ENCODE peak calls at places on chromosomes 12 and 14, in seven cellular contexts. Z is lower lobe of right lung, Q is mucosa of descending colon, D is coronary artery, V is transverse colon, Y is cardiac muscle cell, X is fibroblast of lung. R is an unnamed sample.

GRCh38 chr14:34926552-34926951 is 51.4 kb upstream of the BAZ1A start:
- DNase-seq in Y (peak; percentile 59), X (peak; percentile 67), Q (no peak), Z (no peak), V (no peak), D (no peak), R (no peak)

GRCh38 chr12:46956451-46957035 is 122.9 kb upstream of the PCED1B start:
- DNase-seq in V (no peak), X (no peak), Q (no peak), Y (no peak), Z (no peak), D (no peak), R (no peak)

GRCh38 chr14:103820382-103820781 is 27.0 kb downstream of the PPP1R13B start:
- DNase-seq in X (no peak), Q (no peak), Y (no peak), D (no peak), V (no peak), Z (no peak), R (no peak)

GRCh38 chr12:64522807-64523206 is 70.9 kb downstream of the TBK1 start:
- DNase-seq in D (no peak), V (no peak), Q (no peak), X (peak; percentile 47), Z (no peak), Y (peak; percentile 11), R (no peak)

GRCh38 chr12:68358532-68359485 is 26.6 kb upstream of the MDM1 start:
- DNase-seq in Q (no peak), Z (no peak), D (no peak), X (peak; percentile 73), V (peak; percentile 71), Y (peak; percentile 88), R (peak; percentile 58)

GRCh38 chr14:73289308-73289707 is 52.0 kb downstream of the PAPLN start:
- DNase-seq in V (no peak), D (no peak), Z (no peak), Q (no peak), X (no peak), Y (no peak), R (no peak)

GRCh38 chr12:46258129-46258528 is 10.7 kb downstream of the SLC38A1 start:
- DNase-seq in X (no peak), Z (no peak), D (no peak), V (no peak), Y (no peak), Q (no peak), R (no peak)

GRCh38 chr14:60649815-60650381 is 621 bp upstream of the SIX1 start:
- DNase-seq in X (no peak), Y (no peak), Z (no peak), D (no peak), V (no peak), Q (no peak), R (no peak)

GRCh38 chr12:109928058-109928656 is 28.1 kb downstream of the TCHP start:
- DNase-seq in Y (no peak), Z (no peak), D (no peak), V (no peak), Q (no peak), X (no peak), R (no peak)

GRCh38 chr12:120994059-120994458 is 15.7 kb downstream of the HNF1A start:
- DNase-seq in X (no peak), Z (peak; percentile 25), D (no peak), V (no peak), Y (no peak), Q (no peak), R (no peak)

GRCh38 chr12:120993496-120993895 is 15.2 kb downstream of the HNF1A start:
- DNase-seq in Q (no peak), X (no peak), V (no peak), Z (peak; percentile 12), D (no peak), Y (no peak), R (no peak)

GRCh38 chr12:120992989-120993388 is 14.6 kb downstream of the HNF1A start:
- DNase-seq in Z (no peak), D (no peak), V (no peak), Y (no peak), X (no peak), Q (no peak), R (no peak)

GRCh38 chr12:120990487-120991055 is 12.2 kb downstream of the HNF1A start:
- DNase-seq in X (no peak), Q (no peak), V (no peak), D (no peak), Z (no peak), Y (no peak), R (no peak)

DNA sequence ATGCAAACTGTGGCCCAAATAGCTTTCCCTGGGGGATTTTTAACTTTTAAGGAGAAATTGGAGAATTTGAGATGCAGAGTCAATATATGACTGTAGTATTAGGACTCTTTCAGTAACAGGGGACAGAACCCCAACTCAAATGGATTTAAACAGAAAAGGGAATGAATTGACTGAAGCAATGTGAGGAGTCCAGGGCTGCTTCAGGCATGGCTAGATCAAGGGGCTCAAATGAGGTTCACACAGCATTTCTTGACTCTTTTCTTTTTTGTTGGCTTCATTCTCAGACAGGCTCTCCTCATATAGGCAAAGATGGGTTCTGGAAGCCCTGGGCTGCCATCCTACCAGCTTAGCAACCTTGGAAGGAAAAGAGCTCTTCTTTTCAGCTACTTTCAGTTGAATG is 13.6 kb downstream of the HNF1A start:
- DNase-seq in Q (no peak), Z (no peak), X (no peak), V (no peak), Y (no peak), D (no peak), R (no peak)
- H3K4me3 ChIP-seq in Q (no peak overlapping the region), Z (no peak overlapping the region), X (no peak overlapping the region), V (no peak overlapping the region), Y (no peak overlapping the region), D (no peak overlapping the region), R (no peak overlapping the region)

DNA sequence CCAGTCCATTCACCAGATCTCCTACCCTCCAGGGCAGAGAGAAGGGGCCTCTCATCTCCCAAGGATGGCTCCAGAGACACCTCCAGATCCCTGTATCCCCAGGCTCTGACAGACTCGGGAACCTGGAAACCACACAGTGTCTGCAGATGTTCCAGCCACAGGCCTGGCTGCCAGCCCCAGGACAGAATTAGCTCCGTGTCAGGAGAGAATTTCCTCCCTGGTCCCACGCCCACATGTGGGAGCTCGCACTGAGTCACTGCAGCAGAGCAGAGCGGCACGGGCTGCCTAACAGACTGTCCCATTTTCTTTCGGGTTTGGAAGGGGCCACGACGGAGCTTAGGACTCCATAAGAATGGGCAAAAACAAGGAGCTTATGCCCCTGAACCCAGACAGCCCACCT is 33.6 kb downstream of the CMKLR1 start:
- DNase-seq in X (peak; percentile 88), D (peak; percentile 96), Z (peak; percentile 83), V (peak; percentile 68), Y (peak; percentile 86), Q (peak; percentile 75), R (peak; percentile 94)
- H3K4me3 ChIP-seq in X (no peak overlapping the region), D (peak overlapping the region; percentile 59), Z (peak overlapping the region; percentile 21), V (no peak overlapping the region), Y (no peak overlapping the region), Q (no peak overlapping the region), R (no peak overlapping the region)

GRCh38 chr14:61761959-61762786 is at the start of gene SNAPC1:
- DNase-seq in V (peak; percentile 97), D (peak; percentile 95), Q (peak; percentile 98), Y (peak; percentile 99), Z (peak; percentile 98), X (peak; percentile 94), R (peak; percentile 98)

GRCh38 chr14:61764342-61765122 is 2.3 kb downstream of the SNAPC1 start:
- DNase-seq in Z (no peak), Q (no peak), V (no peak), X (no peak), D (no peak), Y (no peak), R (no peak)

GRCh38 chr14:61766136-61766535 is 3.9 kb downstream of the SNAPC1 start:
- DNase-seq in X (peak; percentile 44), Q (no peak), Z (no peak), V (no peak), Y (no peak), D (no peak), R (no peak)

GRCh38 chr14:61768240-61768639 is 6.0 kb downstream of the SNAPC1 start:
- DNase-seq in X (no peak), Z (no peak), Q (no peak), V (no peak), D (no peak), Y (peak; percentile 15), R (no peak)

DNA sequence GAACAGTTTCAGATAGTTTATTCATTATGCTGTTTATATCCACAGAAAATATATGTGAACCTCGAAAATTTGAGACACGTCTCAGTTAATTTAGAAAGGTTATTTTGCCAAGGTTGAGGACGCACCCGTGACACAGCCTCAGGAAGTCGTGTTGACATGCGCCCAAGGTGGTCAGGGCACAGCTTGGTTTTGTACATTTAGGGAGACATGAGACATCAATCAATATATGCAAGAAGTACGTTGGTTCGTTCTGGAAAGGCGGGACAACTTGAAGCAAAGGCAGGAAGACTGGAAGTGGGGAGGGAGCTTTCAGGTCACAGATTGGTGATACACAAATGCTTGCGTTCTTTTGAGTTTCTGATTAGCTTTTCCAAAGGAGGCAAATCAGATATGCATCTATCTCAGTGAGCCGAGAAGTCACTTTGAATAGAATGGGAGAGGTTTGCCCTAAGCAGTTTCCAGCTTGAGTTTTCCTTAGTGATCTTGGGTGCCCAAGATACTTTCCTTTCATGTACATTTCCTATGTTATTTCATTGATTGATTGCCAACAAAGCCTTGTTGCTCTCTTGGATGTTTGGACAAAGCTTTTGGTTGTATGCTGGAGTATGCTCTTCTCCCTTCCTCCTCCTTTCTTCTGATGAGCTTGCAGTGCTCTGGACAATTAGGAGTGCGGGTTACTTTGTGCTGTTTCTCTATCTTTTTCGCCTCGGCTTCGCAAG is 3.2 kb downstream of the SNAPC1 start:
- DNase-seq in V (no peak), X (peak; percentile 37), Z (no peak), Y (no peak), Q (no peak), D (no peak), R (no peak)
- H3K4me3 ChIP-seq in V (no peak overlapping the region), X (peak overlapping the region; percentile 94), Z (no peak overlapping the region), Y (peak overlapping the region; percentile 87), Q (no peak overlapping the region), D (no peak overlapping the region), R (no peak overlapping the region)

DNA sequence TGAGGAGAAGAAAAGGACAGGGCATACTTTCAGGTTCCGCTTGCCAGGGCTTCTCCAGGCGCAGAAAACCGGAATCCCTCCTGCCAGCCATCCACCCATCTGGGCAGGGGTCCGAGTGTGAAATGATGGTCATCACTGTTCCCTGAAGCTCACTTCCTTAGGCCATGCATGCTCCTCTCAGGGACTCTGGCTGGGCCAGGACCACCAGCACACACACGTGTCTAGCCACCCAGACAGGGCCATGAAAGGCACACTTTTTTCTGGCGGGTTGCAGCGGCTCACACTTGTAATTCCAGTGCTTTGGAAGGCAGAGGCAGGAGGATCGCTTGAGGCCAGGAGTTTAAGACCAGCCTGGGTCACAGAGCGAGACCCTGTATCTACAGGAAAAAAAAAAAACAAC is 1.5 kb downstream of the TCL1A start:
- DNase-seq in Q (no peak), D (no peak), X (no peak), Y (no peak), Z (no peak), V (no peak), R (no peak)
- H3K4me3 ChIP-seq in Q (no peak overlapping the region), D (no peak overlapping the region), X (no peak overlapping the region), Y (no peak overlapping the region), Z (no peak overlapping the region), V (no peak overlapping the region), R (no peak overlapping the region)

GRCh38 chr14:50762001-50762930 is 68.7 kb downstream of the NIN start:
- DNase-seq in Q (no peak), D (no peak), Y (peak; percentile 18), Z (no peak), X (peak; percentile 92), V (no peak), R (no peak)
- H3K4me3 ChIP-seq in Q (no peak overlapping the region), D (no peak overlapping the region), Y (no peak overlapping the region), Z (no peak overlapping the region), X (no peak overlapping the region), V (no peak overlapping the region), R (no peak overlapping the region)